ENCODE peak calls at places on chromosomes 3 and 15, in six cellular contexts. H, W, S, K, J and T are unnamed samples.

GRCh38 chr3:87997298-87997697 is 61.5 kb downstream of the CGGBP1 start:
- DNase-seq in H (no peak), W (no peak), S (no peak), K (peak; percentile 9), J (no peak), T (peak; percentile 57)

GRCh38 chr15:33064878-33065277 is 129.6 kb downstream of the FMN1 start:
- DNase-seq in H (no peak), W (no peak), S (no peak), K (no peak), J (no peak), T (no peak)

GRCh38 chr15:82317091-82317489 is 32.2 kb downstream of the GOLGA6L10 start:
- DNase-seq in H (no peak), W (no peak), S (no peak), K (peak; percentile 3), J (no peak), T (no peak)

GRCh38 chr15:48121849-48122248 is 1.1 kb downstream of the SLC24A5 start:
- DNase-seq in H (no peak), W (no peak), S (no peak), K (no peak), J (no peak), T (no peak)

GRCh38 chr3:184730924-184731323 is 19.1 kb upstream of the MAGEF1 start:
- DNase-seq in H (no peak), W (no peak), S (no peak), K (no peak), J (no peak), T (no peak)

GRCh38 chr3:65883614-65884013 is 155.1 kb downstream of the MAGI1 start:
- DNase-seq in H (no peak), W (no peak), S (no peak), K (no peak), J (no peak), T (peak; percentile 30)

GRCh38 chr3:129003578-129004112 is 2.5 kb downstream of the EFCC1 start:
- DNase-seq in H (peak; percentile 31), W (no peak), S (peak; percentile 29), K (peak; percentile 36), J (no peak), T (no peak)

GRCh38 chr15:94965593-94965992 is 734.2 kb downstream of the MCTP2 start:
- DNase-seq in H (no peak), W (no peak), S (no peak), K (no peak), J (no peak), T (peak; percentile 52)

GRCh38 chr3:128081846-128082245 is 29.6 kb downstream of the SEC61A1 start:
- DNase-seq in H (no peak), W (no peak), S (no peak), K (no peak), J (no peak), T (no peak)

GRCh38 chr15:65804252-65804931 is 12.3 kb upstream of the DENND4A start:
- DNase-seq in H (no peak), W (no peak), S (no peak), K (no peak), J (no peak), T (no peak)